ENCODE peak calls at places on chromosomes 1 and 21, in four cellular contexts. D, C, I and Y are unnamed samples. For H3K9me3, the result is how much of the 10 kb centered on the place peaks cover.

GRCh38 chr1:169024800-169025253 is 81.7 kb upstream of the ATP1B1 start:
- DNase-seq in D (no peak), I (no peak), C (no peak), Y (no peak)

GRCh38 chr1:226682841-226683800 is 56.0 kb downstream of the ITPKB start:
- DNase-seq in C (no peak), I (no peak), D (no peak), Y (no peak)

GRCh38 chr1:56816264-56816663 is 2.9 kb downstream of the FYB2 start:
- DNase-seq in C (no peak), I (no peak), D (no peak), Y (no peak)

GRCh38 chr21:15908187-15908586 is 178.4 kb downstream of the USP25 start:
- DNase-seq in D (no peak), I (no peak), C (no peak), Y (no peak)

GRCh38 chr1:85047472-85048295 is 616 bp downstream of the MCOLN3 start:
- DNase-seq in C (peak), I (no peak), D (no peak), Y (no peak)

GRCh38 chr1:65109515-65109914 is 38.5 kb upstream of the AK4 start:
- DNase-seq in C (no peak), D (no peak), I (no peak), Y (no peak)

GRCh38 chr1:15994590-15995351 is 9.3 kb upstream of the SRARP start:
- DNase-seq in I (peak), D (peak), C (peak), Y (no peak)

GRCh38 chr1:76901158-76901767 is 34.0 kb downstream of the ST6GALNAC5 start:
- DNase-seq in I (no peak), C (peak), D (no peak), Y (no peak)

GRCh38 chr1:228360533-228361313 is 45.9 kb downstream of the TRIM11 start:
- DNase-seq in D (no peak), C (no peak), I (peak), Y (no peak)

GRCh38 chr1:179820216-179820970 is 57.2 kb downstream of the TOR1AIP2 start:
- DNase-seq in C (no peak), I (no peak), D (no peak), Y (no peak)

GRCh38 chr1:8817413-8818324 is at the start of gene RERE:
- DNase-seq in C (peak), D (peak), I (peak), Y (peak)

GRCh38 chr1:40039245-40039756 is 1.2 kb upstream of the CAP1 start:
- DNase-seq in I (no peak), D (peak), C (peak), Y (no peak)

GRCh38 chr1:107277022-107277421 is 136.2 kb downstream of the NTNG1 start:
- DNase-seq in C (no peak), D (peak), I (no peak), Y (no peak)

GRCh38 chr1:22412932-22413727 is 38.5 kb upstream of the ZBTB40 start:
- DNase-seq in D (no peak), C (no peak), I (no peak), Y (no peak)

GRCh38 chr1:29470788-29471119 is 234.4 kb downstream of the PTPRU start:
- DNase-seq in D (no peak), C (no peak), I (no peak), Y (no peak)

GRCh38 chr1:118388341-118388740 is 203.3 kb upstream of the SPAG17 start:
- DNase-seq in I (no peak), C (no peak), D (no peak), Y (no peak)

GRCh38 chr1:207644852-207645631 is at the start of gene CR1L:
- DNase-seq in I (peak), D (peak), C (peak), Y (peak)

GRCh38 chr1:219062161-219062560 is 111.5 kb upstream of the LYPLAL1 start:
- DNase-seq in D (no peak), C (no peak), I (no peak), Y (no peak)

GRCh38 chr1:39507230-39507928 is 15.9 kb downstream of the BMP8A start:
- DNase-seq in I (no peak), D (no peak), C (no peak), Y (no peak)

GRCh38 chr1:33815061-33815460 is 48.8 kb upstream of the HMGB4 start:
- DNase-seq in I (no peak), D (no peak), C (no peak), Y (no peak)

GRCh38 chr1:173410794-173411236 is 66.3 kb upstream of the PRDX6 start:
- DNase-seq in I (no peak), C (no peak), D (no peak), Y (no peak)

GRCh38 chr1:85578321-85579295 is 2.0 kb upstream of the CCN1 start:
- DNase-seq in D (peak), C (no peak), I (no peak), Y (peak)

GRCh38 chr1:1049318-1050165 is 24.6 kb downstream of the RNF223 start:
- DNase-seq in C (no peak), I (no peak), D (no peak), Y (no peak)

GRCh38 chr1:53964109-53964508 is 18.0 kb downstream of the LRRC42 start:
- DNase-seq in C (no peak), I (no peak), D (no peak), Y (no peak)

GRCh38 chr1:172429324-172430127 is 9.0 kb downstream of the C1orf105 start:
- DNase-seq in I (no peak), D (peak), C (peak), Y (no peak)

DNA sequence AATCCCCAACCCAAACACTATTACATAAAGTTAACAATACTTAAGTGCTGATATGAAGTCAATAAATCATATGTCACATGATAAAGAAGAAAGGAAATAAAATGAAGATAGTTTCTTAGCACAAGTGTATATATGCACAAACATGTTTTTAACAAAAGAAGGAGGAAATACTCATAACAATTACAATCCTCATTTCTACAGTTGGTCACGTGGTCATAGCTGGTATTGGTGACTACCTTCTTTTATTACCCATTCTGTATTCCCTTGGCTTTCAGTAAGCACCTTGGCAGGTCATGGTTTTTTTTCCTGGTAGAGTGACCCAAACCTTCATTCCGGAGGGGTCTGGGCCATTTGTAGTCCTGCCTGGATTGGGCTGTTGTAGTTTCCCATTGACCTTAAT is 137.1 kb upstream of the KCND3 start:
- DNase-seq in C (no peak), D (no peak), I (no peak), Y (no peak)
- H3K9me3 ChIP-seq in C (under half), D (under half), I (under half), Y (under half)

GRCh38 chr1:235683653-235684052 is 34.1 kb upstream of the GNG4 start:
- DNase-seq in D (no peak), I (no peak), C (no peak), Y (no peak)

GRCh38 chr1:235688096-235688495 is 38.5 kb upstream of the GNG4 start:
- DNase-seq in I (no peak), D (no peak), C (no peak), Y (no peak)

DNA sequence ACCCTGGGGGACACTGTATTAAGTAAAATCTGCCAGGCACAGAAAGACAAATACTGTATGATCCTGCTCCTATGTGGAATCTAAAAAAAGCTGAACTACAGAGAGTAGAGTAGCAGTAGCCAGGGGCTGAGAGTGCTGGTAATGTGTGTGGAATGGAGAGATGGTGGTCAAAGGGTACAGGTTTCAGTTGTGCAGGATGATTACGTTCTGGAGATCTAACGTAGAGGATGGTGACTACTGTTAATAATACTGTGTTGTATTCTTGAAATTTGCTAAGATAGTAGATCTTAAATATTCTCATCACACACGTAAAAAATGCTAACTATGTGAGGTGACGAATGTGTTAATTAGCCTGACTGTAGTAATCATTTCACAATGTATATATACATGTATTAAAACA is 39.8 kb upstream of the GNG4 start:
- DNase-seq in D (no peak), I (no peak), C (no peak), Y (no peak)
- H3K4me3 ChIP-seq in D (no peak), I (no peak), C (no peak), Y (no peak)

DNA sequence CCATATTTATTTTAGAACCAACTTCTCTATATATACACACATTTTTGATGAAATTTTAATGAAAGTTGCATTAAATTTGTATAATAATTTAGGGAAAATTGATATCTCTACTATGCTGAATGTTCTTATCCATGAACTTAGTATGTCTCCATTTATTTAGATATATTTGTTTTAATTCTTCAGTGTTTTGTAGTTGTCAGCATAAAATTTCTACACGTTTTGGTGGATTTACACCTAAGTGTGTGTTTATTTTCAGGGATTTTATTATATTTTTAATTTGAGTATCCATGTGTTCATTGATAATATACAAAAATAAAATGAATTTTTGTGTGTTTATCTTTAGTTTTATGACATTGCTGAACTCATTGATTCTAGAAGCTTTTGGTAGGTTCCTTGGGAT is 36.7 kb downstream of the PCBP3 start:
- DNase-seq in I (no peak), C (no peak), D (no peak), Y (no peak)
- H3K9me3 ChIP-seq in I (under half), C (under half), D (under half), Y (under half)

DNA sequence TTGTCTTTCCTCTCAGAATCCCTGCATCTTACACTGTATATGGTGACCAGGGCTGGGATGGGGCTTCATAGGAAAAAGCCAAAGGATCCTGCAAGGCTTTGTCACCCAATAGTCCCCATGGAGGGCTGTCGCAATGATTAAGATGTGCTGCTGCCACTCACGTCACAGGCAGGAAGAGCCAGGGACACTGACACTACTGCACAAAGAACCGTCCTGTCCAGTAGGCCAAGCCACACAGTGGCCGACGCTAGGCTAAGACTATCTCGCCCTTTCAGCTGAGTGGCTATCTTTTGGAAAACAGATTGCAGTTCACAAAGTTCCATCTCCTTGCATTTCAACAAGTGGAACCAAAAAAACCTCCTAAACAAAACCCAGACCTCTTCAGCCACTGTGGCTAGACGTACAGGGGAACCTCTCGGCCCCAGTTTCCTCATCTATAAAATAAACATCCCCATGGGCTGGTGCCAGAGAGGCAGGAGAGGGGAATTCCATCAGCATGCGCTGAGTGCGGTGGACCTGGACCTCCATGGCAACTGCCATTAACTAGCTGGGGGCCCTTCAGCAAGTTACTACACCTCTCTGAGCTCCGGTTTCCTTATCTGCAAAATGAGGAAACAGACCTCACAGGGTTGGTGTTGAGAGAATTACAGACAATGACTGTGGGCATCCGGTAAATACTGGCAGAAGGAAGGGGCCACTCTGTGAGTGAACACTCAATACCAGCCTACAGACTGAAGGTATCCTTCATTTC is 8.7 kb downstream of the CAPZB start:
- DNase-seq in D (no peak), C (no peak), I (no peak), Y (no peak)
- H3K4me3 ChIP-seq in D (no peak), C (peak), I (no peak), Y (no peak)

GRCh38 chr1:152449661-152450060 is 35.6 kb upstream of the CRNN start:
- DNase-seq in C (no peak), D (no peak), I (no peak), Y (peak)

GRCh38 chr1:152447484-152447883 is 33.4 kb upstream of the CRNN start:
- DNase-seq in I (no peak), C (no peak), D (no peak), Y (peak)

GRCh38 chr1:152451254-152451653 is 37.2 kb upstream of the CRNN start:
- DNase-seq in C (no peak), D (no peak), I (no peak), Y (peak)

GRCh38 chr1:152448095-152448494 is 34.0 kb upstream of the CRNN start:
- DNase-seq in D (no peak), C (no peak), I (no peak), Y (peak)

DNA sequence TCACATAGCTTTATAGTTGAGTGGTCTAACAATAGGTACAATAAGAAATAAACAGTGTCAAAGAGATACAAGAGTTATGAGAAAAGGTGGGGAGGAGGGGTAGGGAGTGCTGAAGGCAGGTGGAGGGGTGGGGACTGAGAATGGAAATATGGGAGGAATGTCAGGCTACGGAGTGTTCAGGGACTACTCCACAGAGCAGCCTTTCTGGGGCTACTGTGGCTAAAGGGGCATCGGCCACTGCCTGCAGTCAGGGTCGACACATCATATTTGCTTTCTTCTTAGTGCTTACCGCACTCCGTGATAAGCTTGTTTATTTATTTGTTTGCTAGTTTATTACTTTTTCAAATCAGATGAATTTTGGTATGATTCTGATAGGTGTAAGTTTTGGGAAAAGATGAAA is 34.4 kb upstream of the CRNN start:
- DNase-seq in I (no peak), D (no peak), C (no peak), Y (peak)
- H3K9me3 ChIP-seq in I (under half), D (under half), C (under half), Y (under half)

DNA sequence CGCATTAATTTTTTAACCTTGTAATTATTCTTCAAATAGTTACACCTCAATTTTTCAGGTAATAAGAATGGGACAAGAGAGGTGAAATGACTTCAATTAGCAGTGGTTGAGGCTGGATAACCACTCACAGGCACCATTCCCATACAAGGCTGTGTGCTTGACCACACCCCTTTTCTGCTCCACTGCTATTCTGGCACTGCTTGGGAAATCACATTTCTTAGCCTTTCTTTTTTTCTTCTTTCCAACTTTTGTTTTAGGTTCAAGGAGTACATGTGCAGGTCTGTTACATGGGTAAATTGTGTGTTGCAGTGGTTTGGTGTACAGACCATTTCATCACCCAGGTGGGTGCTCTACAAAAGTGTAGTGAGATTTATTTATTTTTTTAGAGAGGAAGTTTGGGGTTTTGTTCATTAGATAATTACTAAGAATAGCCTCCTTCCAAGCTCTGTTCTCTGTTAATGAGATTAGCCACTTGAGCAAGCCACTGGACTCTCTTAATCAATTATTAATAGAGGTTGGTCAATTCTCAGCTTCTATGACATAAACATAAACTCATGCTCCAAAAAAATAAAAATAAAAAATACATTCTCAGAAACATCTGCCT is 14.4 kb downstream of the ILDR2 start:
- DNase-seq in I (no peak), D (no peak), C (no peak), Y (peak)
- H3K4me3 ChIP-seq in I (no peak), D (no peak), C (no peak), Y (no peak)

GRCh38 chr1:230226004-230226800 is 159.2 kb downstream of the GALNT2 start:
- DNase-seq in D (no peak), I (no peak), C (no peak), Y (no peak)
- H3K9me3 ChIP-seq in D (under half), I (under half), C (under half), Y (under half)